ENCODE peak calls at places on chromosome 4, in six cellular contexts. E, G, X, R, N and C are unnamed samples.

GRCh38 chr4:79864470-79865190 is 208.4 kb downstream of the ANTXR2 start:
- DNase-seq in E (no peak), N (no peak), X (no peak), G (no peak), R (peak), C (no peak)

GRCh38 chr4:56979674-56980073 is 978 bp downstream of the POLR2B start:
- DNase-seq in E (peak), X (no peak), N (no peak), R (no peak), G (peak), C (no peak)

GRCh38 chr4:173998471-173999144 is 284.9 kb downstream of the FBXO8 start:
- DNase-seq in E (no peak), X (no peak), G (no peak), R (no peak), N (no peak), C (no peak)

GRCh38 chr4:25500626-25501318 is 123.7 kb downstream of the ANAPC4 start:
- DNase-seq in N (no peak), X (no peak), E (no peak), R (no peak), G (no peak), C (no peak)

GRCh38 chr4:74365761-74366160 is 816 bp downstream of the EREG start:
- DNase-seq in E (no peak), R (peak), G (peak), X (peak), N (no peak), C (no peak)

GRCh38 chr4:164538061-164538460 is 215.9 kb upstream of the SMIM31 start:
- DNase-seq in E (no peak), X (no peak), N (no peak), G (no peak), R (no peak), C (no peak)

GRCh38 chr4:15001248-15001824 is 945 bp upstream of the CPEB2 start:
- DNase-seq in G (peak), N (peak), X (peak), R (peak), E (peak), C (peak)

GRCh38 chr4:39023059-39023458 is 9.2 kb downstream of the TMEM156 start:
- DNase-seq in R (no peak), N (no peak), X (no peak), G (no peak), E (no peak), C (no peak)

GRCh38 chr4:173076903-173077629 is 91.5 kb upstream of the GALNT7 start:
- DNase-seq in R (peak), X (no peak), E (no peak), G (peak), N (no peak), C (no peak)

GRCh38 chr4:47746122-47746521 is 91.7 kb downstream of the CORIN start:
- DNase-seq in G (peak), E (no peak), R (no peak), X (no peak), N (no peak), C (no peak)

GRCh38 chr4:75736862-75737261 is 12.5 kb downstream of the USO1 start:
- DNase-seq in N (no peak), R (peak), X (no peak), G (no peak), E (no peak), C (no peak)

GRCh38 chr4:16969696-16970135 is 71.3 kb upstream of the LDB2 start:
- DNase-seq in G (peak), N (no peak), R (peak), X (no peak), E (no peak), C (no peak)

GRCh38 chr4:70915048-70915815 is 13.1 kb downstream of the MOB1B start:
- DNase-seq in G (peak), E (no peak), R (peak), X (no peak), N (no peak), C (no peak)

GRCh38 chr4:70915874-70916559 is 13.8 kb downstream of the MOB1B start:
- DNase-seq in X (no peak), G (no peak), N (no peak), R (no peak), E (no peak), C (no peak)

GRCh38 chr4:70908993-70909556 is 6.9 kb downstream of the MOB1B start:
- DNase-seq in R (no peak), X (no peak), E (no peak), N (no peak), G (no peak), C (no peak)

GRCh38 chr4:70914631-70915030 is 12.5 kb downstream of the MOB1B start:
- DNase-seq in R (no peak), X (peak), N (no peak), E (no peak), G (no peak), C (no peak)

GRCh38 chr4:70913947-70914445 is 11.8 kb downstream of the MOB1B start:
- DNase-seq in G (no peak), E (no peak), N (no peak), R (no peak), X (no peak), C (no peak)
- TF ChIP-seq CTCF in G (no peak), E (no peak), N (no peak), R (no peak), X (no peak), C (no peak)

GRCh38 chr4:139085141-139085540 is 69.6 kb downstream of the NOCT start:
- DNase-seq in R (peak), E (no peak), N (no peak), G (peak), X (no peak), C (no peak)
- TF ChIP-seq CTCF in R (peak), E (no peak), N (peak), G (peak), X (no peak), C (peak)

GRCh38 chr4:105495667-105496066 is 21.8 kb upstream of the PPA2 start:
- DNase-seq in X (no peak), G (no peak), R (no peak), N (no peak), E (no peak), C (no peak)

GRCh38 chr4:105496899-105497298 is 23.0 kb upstream of the PPA2 start:
- DNase-seq in R (no peak), G (peak), E (peak), N (no peak), X (no peak), C (no peak)
- TF ChIP-seq CTCF in R (no peak), G (no peak), E (no peak), N (peak), X (no peak), C (peak)

GRCh38 chr4:13193662-13194061 is 290.5 kb downstream of the RAB28 start:
- DNase-seq in R (no peak), X (no peak), E (no peak), G (no peak), N (no peak), C (no peak)
- TF ChIP-seq CTCF in R (no peak), X (no peak), E (no peak), G (no peak), N (no peak), C (no peak)

GRCh38 chr4:20764353-20764752 is 64.1 kb downstream of the PACRGL start:
- DNase-seq in E (no peak), N (no peak), G (no peak), X (no peak), R (peak), C (no peak)

GRCh38 chr4:20754091-20754490 is 53.8 kb downstream of the PACRGL start:
- DNase-seq in E (no peak), R (no peak), G (no peak), X (no peak), N (no peak), C (no peak)

GRCh38 chr4:20761826-20762225 is 61.6 kb downstream of the PACRGL start:
- DNase-seq in G (no peak), X (no peak), N (no peak), R (no peak), E (no peak), C (no peak)

GRCh38 chr4:20761382-20761781 is 61.1 kb downstream of the PACRGL start:
- DNase-seq in N (no peak), E (no peak), R (no peak), X (no peak), G (peak), C (no peak)

DNA sequence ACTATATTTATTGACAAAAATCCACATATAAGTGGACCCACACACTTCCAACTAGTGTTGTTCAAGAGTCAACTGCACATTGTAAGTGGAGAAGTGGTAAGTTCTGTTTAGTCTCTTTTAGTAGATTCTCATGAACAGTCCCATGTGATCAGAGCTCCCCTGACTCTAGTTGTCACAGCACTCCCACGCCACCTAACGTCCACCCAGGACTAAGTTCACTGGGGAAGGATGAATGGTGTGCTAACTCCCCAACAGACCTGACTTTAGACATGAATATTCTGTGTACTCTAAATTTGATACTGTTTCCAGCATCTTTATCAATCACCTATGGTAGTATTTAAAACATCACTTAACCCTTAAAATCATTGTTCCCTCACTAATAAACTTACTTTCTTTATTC is 59.8 kb downstream of the PACRGL start:
- DNase-seq in G (peak), X (no peak), N (no peak), R (no peak), E (no peak), C (no peak)
- TF ChIP-seq CTCF in G (no peak), X (no peak), N (no peak), R (no peak), E (no peak), C (no peak)

GRCh38 chr4:85132117-85132516 is 165.6 kb upstream of the WDFY3 start:
- DNase-seq in G (no peak), E (no peak), X (no peak), R (no peak), N (no peak), C (no peak)

GRCh38 chr4:85128246-85129204 is 162.0 kb upstream of the WDFY3 start:
- DNase-seq in N (no peak), G (no peak), X (no peak), R (no peak), E (no peak), C (no peak)

GRCh38 chr4:85126991-85127591 is 160.6 kb upstream of the WDFY3 start:
- DNase-seq in E (no peak), R (no peak), G (no peak), X (no peak), N (no peak), C (no peak)

GRCh38 chr4:85125688-85126087 is 159.2 kb upstream of the WDFY3 start:
- DNase-seq in G (no peak), X (no peak), N (no peak), R (no peak), E (no peak), C (no peak)

DNA sequence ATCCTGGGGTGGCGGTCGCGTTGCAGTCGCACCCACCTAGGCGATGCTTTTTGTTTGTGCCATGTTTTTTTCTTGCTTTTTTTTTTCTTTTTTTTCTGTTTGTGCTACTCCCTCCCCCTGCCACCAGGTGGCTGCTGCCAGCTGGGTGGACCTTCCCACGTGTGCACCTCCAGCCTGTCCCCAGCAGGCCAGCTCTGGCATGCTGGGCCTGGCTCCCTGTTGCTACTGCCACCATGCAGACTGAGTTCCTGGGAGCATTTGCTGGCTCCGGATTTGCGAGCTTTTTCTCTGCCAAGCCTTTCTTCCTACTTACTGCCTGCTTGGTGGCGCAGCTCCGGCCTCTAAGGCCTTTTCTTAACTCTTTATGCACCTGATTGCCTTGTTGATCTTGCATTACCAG is 161.2 kb upstream of the WDFY3 start:
- DNase-seq in G (peak), N (no peak), E (peak), R (peak), X (no peak), C (peak)
- TF ChIP-seq CTCF in G (peak), N (no peak), E (peak), R (peak), X (no peak), C (peak)

GRCh38 chr4:70945452-70946055 is 43.4 kb downstream of the MOB1B start:
- DNase-seq in N (no peak), R (peak), X (no peak), G (no peak), E (no peak), C (no peak)
- TF ChIP-seq CTCF in N (no peak), R (no peak), X (no peak), G (no peak), E (no peak), C (no peak)

GRCh38 chr4:106195435-106195950 is 120.5 kb downstream of the TBCK start:
- DNase-seq in G (no peak), E (no peak), X (no peak), N (no peak), R (no peak), C (no peak)

DNA sequence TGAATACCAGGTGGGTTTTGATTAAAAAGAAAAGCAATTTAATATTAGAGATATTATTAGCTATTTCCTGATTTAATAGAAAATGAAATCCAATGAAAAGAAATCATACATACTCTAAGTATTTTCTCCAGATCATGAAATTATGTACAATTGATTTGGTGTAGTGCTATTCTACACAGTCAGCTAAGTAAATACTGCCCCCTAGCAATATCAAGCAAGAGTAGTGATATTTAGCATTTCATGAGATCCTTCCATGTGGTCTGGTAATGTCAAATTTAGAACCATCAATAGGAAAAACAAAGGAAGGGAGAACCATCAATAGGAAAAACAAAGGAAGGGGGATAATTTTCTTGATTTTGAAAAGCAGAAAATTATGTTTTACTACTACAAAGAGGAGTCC is 114.6 kb downstream of the TBCK start:
- DNase-seq in R (no peak), N (no peak), X (no peak), G (peak), E (no peak), C (no peak)
- TF ChIP-seq CTCF in R (peak), N (peak), X (no peak), G (peak), E (no peak), C (peak)